ENCODE peak calls at places on chromosome 20, in four cellular contexts. N is HCT116, H is breast epithelium, X is heart left ventricle. V is an unnamed sample. For H3K4me1, the result is how much of the 10 kb centered on the place peaks cover.

GRCh38 chr20:12966468-12967085 is 42.2 kb upstream of the SPTLC3 start:
- DNase-seq in N (no peak), H (no peak), X (no peak), V (no peak)

GRCh38 chr20:50191566-50192363 is 1.1 kb downstream of the CEBPB start:
- DNase-seq in N (no peak), H (peak), X (peak), V (peak)

GRCh38 chr20:58140787-58141396 is 87.6 kb downstream of the ANKRD60 start:
- DNase-seq in N (no peak), H (no peak), X (no peak), V (no peak)

GRCh38 chr20:46751856-46752255 is 42.4 kb downstream of the SLC2A10 start:
- DNase-seq in N (no peak), H (no peak), X (no peak), V (no peak)

GRCh38 chr20:51380401-51381385 is 161.8 kb downstream of the NFATC2 start:
- DNase-seq in N (no peak), H (no peak), X (no peak), V (no peak)

GRCh38 chr20:24581443-24582170 is 112.2 kb downstream of the SYNDIG1 start:
- DNase-seq in N (no peak), H (no peak), X (no peak), V (no peak)

GRCh38 chr20:64080813-64081619 is 1.1 kb downstream of the OPRL1 start:
- DNase-seq in N (no peak), H (no peak), X (no peak), V (no peak)

GRCh38 chr20:43721429-43722152 is 5.2 kb downstream of the GTSF1L start:
- DNase-seq in N (no peak), H (no peak), X (no peak), V (no peak)

GRCh38 chr20:33038243-33038642 is 6.8 kb downstream of the BPIFB6 start:
- DNase-seq in N (no peak), H (no peak), X (no peak), V (no peak)

GRCh38 chr20:38109657-38110524 is 55.2 kb downstream of the TGM2 start:
- DNase-seq in N (no peak), H (no peak), X (peak), V (no peak)

GRCh38 chr20:48319943-48320584 is 507.7 kb downstream of the PREX1 start:
- DNase-seq in N (no peak), H (no peak), X (no peak), V (no peak)

GRCh38 chr20:34083137-34083536 is 28.9 kb downstream of the EIF2S2 start:
- DNase-seq in N (no peak), H (no peak), X (peak), V (no peak)

GRCh38 chr20:31760457-31761240 is 21.6 kb downstream of the TPX2 start:
- DNase-seq in N (no peak), H (no peak), X (no peak), V (no peak)

DNA sequence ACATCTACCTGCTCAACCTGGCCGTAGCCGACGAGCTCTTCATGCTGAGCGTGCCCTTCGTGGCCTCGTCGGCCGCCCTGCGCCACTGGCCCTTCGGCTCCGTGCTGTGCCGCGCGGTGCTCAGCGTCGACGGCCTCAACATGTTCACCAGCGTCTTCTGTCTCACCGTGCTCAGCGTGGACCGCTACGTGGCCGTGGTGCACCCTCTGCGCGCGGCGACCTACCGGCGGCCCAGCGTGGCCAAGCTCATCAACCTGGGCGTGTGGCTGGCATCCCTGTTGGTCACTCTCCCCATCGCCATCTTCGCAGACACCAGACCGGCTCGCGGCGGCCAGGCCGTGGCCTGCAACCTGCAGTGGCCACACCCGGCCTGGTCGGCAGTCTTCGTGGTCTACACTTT is 619 bp downstream of the SSTR4 start:
- DNase-seq in N (no peak), H (no peak), X (peak), V (no peak)
- H3K4me3 ChIP-seq in N (no peak), H (no peak), X (peak), V (no peak)

DNA sequence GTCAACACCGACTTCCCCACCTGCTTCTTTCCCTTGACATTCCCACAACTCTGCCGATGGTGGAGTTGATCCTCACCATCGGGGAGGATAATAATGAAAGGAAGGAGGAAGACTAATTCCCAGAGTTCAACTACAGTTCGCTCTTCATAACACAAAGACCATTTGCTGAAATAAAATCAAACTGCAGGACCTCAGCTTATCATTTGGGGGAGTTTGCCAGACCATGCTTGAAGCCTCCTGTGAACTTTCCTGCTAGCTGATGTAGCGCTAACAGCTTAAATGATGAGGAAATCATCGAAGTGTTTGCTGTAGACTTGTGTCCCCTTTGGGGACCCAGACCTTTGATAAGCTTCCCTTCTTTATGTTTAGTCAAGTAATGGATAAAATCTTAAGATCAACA is 26.2 kb downstream of the PROKR2 start:
- DNase-seq in N (no peak), H (no peak), X (no peak), V (no peak)
- H3K4me1 ChIP-seq in N (under half), H (under half), X (under half), V (under half)

DNA sequence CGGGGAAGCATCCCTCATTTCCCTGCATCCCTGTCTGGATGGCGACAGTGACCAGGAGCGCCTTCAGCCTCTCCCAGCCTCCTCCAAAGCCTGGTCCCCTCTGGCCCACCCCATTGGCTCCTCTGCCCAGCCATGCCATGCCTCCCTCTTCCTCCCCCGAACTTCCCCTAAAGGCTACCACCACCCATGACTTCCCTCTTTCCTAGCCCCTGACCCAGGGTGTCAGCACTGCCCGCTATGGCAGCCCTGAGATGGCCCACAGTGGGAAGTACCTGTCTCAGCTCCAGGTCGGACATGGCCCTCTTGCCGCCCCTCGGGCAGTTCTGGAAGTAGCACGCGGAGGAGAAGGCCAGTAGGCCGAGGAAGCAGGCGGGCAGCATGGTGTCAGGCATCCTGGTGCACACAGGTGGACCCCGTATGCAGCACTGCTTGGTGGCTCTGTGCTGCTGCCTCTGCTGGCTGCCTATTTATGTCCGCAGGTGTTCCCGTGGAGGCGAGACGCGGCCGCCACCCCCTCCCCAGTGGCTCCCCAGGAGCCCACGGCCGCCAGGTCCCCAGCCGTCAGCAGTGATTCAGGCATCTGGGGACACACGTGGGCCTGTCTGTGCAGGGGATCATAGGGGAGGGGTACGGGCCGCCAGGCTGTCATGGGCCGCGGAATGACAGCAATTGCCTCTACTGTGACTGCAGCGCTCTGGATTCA is at the start of gene AVP:
- DNase-seq in N (no peak), H (no peak), X (no peak), V (no peak)
- H3K4me3 ChIP-seq in N (no peak), H (no peak), X (no peak), V (peak)

GRCh38 chr20:17871861-17872260 is 96.7 kb downstream of the SNX5 start:
- DNase-seq in N (no peak), H (peak), X (no peak), V (no peak)

GRCh38 chr20:17872434-17872833 is 96.2 kb downstream of the SNX5 start:
- DNase-seq in N (no peak), H (no peak), X (no peak), V (no peak)

GRCh38 chr20:17869295-17869994 is 99.1 kb downstream of the SNX5 start:
- DNase-seq in N (no peak), H (peak), X (no peak), V (no peak)

GRCh38 chr20:17870063-17870740 is 98.4 kb downstream of the SNX5 start:
- DNase-seq in N (no peak), H (peak), X (no peak), V (no peak)

DNA sequence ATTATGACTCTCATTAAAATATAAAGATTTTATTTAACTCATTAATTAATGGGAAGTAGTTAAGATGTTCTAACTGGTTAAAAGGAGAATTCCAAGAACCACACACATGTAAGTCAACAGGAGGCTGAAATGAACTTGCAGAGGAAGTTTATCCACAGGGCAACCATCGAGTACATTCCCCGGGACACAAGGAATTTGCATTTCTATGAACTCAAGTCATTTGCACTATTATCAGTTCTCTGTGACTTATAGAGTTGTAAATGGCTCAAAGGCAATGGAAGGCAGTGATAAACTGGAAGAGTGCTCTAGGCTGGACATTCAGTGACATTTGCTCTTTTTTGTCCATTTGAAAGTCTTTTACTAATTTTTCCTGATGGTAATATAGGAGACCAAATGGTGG is 97.4 kb downstream of the SNX5 start:
- DNase-seq in N (no peak), H (no peak), X (no peak), V (no peak)
- H3K4me1 ChIP-seq in N (under half), H (under half), X (under half), V (under half)

GRCh38 chr20:56631990-56632327 is 2.9 kb downstream of the TFAP2C start:
- DNase-seq in N (no peak), H (no peak), X (no peak), V (no peak)

GRCh38 chr20:56630506-56631317 is 1.6 kb downstream of the TFAP2C start:
- DNase-seq in N (no peak), H (no peak), X (no peak), V (no peak)

GRCh38 chr20:56630086-56630493 is 984 bp downstream of the TFAP2C start:
- DNase-seq in N (peak), H (peak), X (no peak), V (no peak)

GRCh38 chr20:56629464-56630085 is 469 bp downstream of the TFAP2C start:
- DNase-seq in N (no peak), H (no peak), X (no peak), V (no peak)

DNA sequence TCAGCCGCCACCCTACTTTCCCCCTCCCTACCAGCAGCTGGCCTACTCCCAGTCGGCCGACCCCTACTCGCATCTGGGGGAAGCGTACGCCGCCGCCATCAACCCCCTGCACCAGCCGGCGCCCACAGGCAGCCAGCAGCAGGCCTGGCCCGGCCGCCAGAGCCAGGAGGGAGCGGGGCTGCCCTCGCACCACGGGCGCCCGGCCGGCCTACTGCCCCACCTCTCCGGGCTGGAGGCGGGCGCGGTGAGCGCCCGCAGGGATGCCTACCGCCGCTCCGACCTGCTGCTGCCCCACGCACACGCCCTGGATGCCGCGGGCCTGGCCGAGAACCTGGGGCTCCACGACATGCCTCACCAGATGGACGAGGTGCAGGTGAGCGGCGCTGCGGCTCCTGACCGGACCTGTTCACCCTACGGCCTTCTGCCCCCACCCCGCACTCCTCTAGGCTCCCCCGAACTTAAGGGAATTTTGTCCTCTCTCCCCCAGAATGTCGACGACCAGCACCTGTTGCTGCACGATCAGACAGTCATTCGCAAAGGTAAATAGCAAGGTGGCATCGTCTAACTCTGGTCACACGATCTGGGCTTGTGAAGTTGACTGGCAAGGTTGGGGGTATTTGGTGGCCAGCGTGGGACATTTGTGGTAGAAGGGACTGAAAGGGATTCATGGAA is 2.3 kb downstream of the TFAP2C start:
- DNase-seq in N (no peak), H (no peak), X (no peak), V (no peak)
- H3K4me3 ChIP-seq in N (no peak), H (peak), X (no peak), V (no peak)

DNA sequence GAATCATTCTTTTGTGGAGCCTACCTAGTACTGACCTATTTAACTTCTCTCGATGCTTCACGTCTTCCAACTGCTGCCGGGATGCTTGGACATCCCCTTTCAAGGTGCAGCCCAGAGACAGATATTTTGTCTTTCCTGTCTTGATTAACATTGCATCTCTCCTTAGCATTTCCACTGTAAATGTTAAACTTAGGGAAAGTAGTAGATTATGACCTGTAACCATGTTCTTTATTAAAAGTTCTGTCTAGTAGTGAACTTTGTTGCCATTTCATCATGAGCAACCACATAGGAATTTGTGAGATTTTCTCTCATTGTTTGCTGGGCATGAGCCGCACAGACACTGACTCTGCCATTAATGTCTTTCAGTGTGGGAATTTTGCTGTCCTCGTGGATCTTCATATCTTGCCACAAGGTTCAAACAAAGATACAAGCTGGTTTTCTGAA is 117.9 kb downstream of the JAG1 start:
- DNase-seq in N (no peak), H (no peak), X (no peak), V (no peak)
- H3K4me1 ChIP-seq in N (half or more), H (under half), X (under half), V (under half)

DNA sequence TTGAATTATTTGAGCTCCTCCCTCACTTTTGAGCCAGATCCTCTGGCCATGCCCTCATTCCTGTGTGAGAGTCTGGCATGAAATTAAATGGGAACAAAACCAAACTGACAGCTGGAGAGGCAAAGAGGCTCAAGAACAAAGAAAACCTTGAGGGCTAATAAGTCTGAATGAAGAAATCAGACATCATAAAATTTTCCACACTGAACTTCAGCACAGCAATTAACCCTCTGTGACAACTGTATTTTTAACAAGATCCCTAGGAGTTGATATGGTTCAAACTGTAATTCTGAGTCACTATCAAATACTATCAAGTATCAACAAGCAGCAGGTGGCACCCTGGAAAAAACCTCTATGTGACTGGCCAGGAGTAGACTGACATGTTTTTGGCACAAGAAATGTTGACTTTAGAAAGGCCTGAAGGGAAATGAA is 109.4 kb upstream of the EMILIN3 start:
- DNase-seq in N (no peak), H (no peak), X (peak), V (no peak)
- H3K4me3 ChIP-seq in N (no peak), H (no peak), X (no peak), V (no peak)

DNA sequence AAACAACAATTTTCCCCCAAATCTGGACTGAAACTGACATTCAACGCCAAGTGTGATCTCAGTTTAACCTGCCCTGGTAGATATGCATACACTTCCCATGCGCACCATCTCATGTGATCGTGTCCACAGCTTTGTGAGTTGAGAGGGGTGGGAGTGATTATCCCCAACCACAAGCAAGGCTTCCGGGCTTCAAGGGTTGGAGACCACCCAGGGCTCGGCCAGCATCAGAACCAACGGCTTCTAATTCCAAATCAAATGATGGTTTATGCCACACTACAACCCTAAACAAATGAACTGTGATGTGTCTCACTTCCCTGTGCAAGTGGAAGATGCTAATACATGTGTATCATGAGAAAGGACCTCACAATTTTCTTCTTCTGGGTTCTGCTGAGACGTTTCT is 515 bp upstream of the TGM3 start:
- DNase-seq in N (no peak), H (no peak), X (no peak), V (no peak)
- H3K4me1 ChIP-seq in N (under half), H (under half), X (under half), V (under half)

GRCh38 chr20:10504893-10505292 is 69.8 kb downstream of the SLX4IP start:
- DNase-seq in N (no peak), H (no peak), X (no peak), V (no peak)
- H3K4me3 ChIP-seq in N (no peak), H (no peak), X (no peak), V (no peak)

V was measured in effector memory CD4-positive, alpha-beta T cell.